ENCODE peak calls at places on chromosomes 16 and 17, in ten cellular contexts. L, M, F, H, W, U, D, R, N and Z are unnamed samples.

GRCh38 chr17:30224419-30224960 is 11.0 kb downstream of the SLC6A4 start:
- DNase-seq in L (no peak), M (no peak), F (no peak), H (no peak), W (no peak), U (no peak), D (no peak), R (no peak), N (no peak), Z (no peak)

GRCh38 chr17:78883533-78884131 is 19.4 kb downstream of the CEP295NL start:
- DNase-seq in L (no peak), M (peak; percentile 99), F (peak; percentile 93), H (peak; percentile 38), W (peak; percentile 58), U (no peak), D (peak; percentile 60), R (peak; percentile 63), N (no peak), Z (peak; percentile 96)

GRCh38 chr16:3977376-3977775 is 96.9 kb upstream of the CREBBP start:
- DNase-seq in L (no peak), M (no peak), F (no peak), H (no peak), W (no peak), U (no peak), D (no peak), R (no peak), N (no peak), Z (no peak)

GRCh38 chr16:50671644-50672260 is 9.4 kb downstream of the SNX20 start:
- DNase-seq in L (no peak), M (peak; percentile 28), F (no peak), H (no peak), W (no peak), U (peak; percentile 58), D (no peak), R (peak; percentile 44), N (peak; percentile 77), Z (peak; percentile 22)

GRCh38 chr16:57640185-57640584 is 11.8 kb downstream of the ADGRG1 start:
- DNase-seq in L (no peak), M (no peak), F (no peak), H (no peak), W (no peak), U (no peak), D (no peak), R (no peak), N (no peak), Z (no peak)

GRCh38 chr16:81080233-81080632 is 3.2 kb upstream of the C16orf46 start:
- DNase-seq in L (no peak), M (no peak), F (no peak), H (no peak), W (no peak), U (no peak), D (no peak), R (no peak), N (no peak), Z (no peak)

GRCh38 chr17:3989156-3989886 is 25.1 kb upstream of the ATP2A3 start:
- DNase-seq in L (no peak), M (no peak), F (no peak), H (no peak), W (peak; percentile 1), U (no peak), D (no peak), R (no peak), N (no peak), Z (no peak)

GRCh38 chr16:85928411-85928820 is 29.5 kb downstream of the IRF8 start:
- DNase-seq in L (no peak), M (peak; percentile 40), F (no peak), H (no peak), W (peak; percentile 27), U (no peak), D (peak; percentile 10), R (no peak), N (no peak), Z (no peak)

GRCh38 chr17:19703776-19704371 is 12.5 kb downstream of the SLC47A2 start:
- DNase-seq in L (no peak), M (no peak), F (no peak), H (no peak), W (no peak), U (no peak), D (no peak), R (no peak), N (no peak), Z (no peak)

GRCh38 chr17:77266891-77267341 is 126.1 kb downstream of the SEC14L1 start:
- DNase-seq in L (no peak), M (no peak), F (no peak), H (no peak), W (no peak), U (no peak), D (no peak), R (peak; percentile 56), N (peak; percentile 37), Z (no peak)

GRCh38 chr16:27754788-27755690 is 205.1 kb downstream of the KATNIP start:
- DNase-seq in L (no peak), M (no peak), F (no peak), H (no peak), W (no peak), U (no peak), D (no peak), R (no peak), N (no peak), Z (no peak)

GRCh38 chr16:48446534-48446920 is 61.3 kb upstream of the SIAH1 start:
- DNase-seq in L (no peak), M (no peak), F (no peak), H (no peak), W (no peak), U (no peak), D (no peak), R (no peak), N (no peak), Z (no peak)

GRCh38 chr17:50550661-50551432 is 3.9 kb downstream of the SPATA20 start:
- DNase-seq in L (no peak), M (peak; percentile 93), F (peak; percentile 60), H (peak; percentile 46), W (peak; percentile 77), U (no peak), D (peak; percentile 92), R (peak; percentile 86), N (peak; percentile 33), Z (peak; percentile 70)

DNA sequence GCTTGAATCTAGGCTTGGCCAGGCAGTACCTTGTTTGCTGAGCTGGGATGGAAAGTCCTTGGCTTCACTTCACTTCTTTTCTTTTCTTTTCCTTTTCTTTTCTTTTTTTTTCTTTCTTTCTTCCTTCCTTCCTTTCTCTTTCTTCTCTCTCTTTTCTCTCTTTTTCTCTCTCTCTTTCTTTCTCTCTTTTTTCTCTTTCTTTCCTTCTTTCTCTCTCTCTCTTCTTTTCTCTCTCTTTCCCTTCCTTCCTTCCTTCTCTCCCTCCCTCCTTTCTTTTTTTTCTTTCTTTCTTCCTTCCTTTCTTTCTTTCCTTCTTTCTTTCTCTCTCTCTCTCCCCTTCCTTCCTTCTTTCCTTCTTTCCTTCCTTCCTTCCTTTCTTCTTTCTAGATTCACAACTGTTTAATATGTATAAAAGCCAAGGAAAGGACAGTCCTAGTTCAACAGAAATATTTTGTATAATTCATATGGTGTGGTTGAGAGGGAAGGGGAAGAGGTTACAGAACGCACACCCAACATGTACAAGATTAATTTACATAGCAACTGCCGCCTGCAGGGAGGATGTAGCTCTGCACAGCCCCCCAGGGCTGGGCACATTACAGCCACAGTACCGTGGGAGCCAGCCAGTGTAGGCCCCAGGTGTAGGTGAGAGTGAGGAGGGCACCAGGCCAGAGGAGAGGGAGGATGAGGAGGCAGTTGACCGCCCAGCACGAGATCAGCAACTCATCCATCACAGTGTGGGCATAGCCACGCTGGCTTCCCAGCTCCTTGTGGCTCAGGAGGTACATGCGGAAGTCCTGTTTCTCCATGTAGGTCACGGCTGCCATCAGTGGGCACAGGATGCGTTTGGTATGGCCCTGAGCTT is 9.7 kb upstream of the ITGB3 start:
- DNase-seq in L (no peak), M (no peak), F (no peak), H (no peak), W (no peak), U (no peak), D (no peak), R (no peak), N (no peak), Z (no peak)
- TF ChIP-seq CTCF in L (peak; percentile 48), M (no peak), F (no peak), H (no peak), W (no peak), U (no peak), D (no peak), R (no peak), N (no peak), Z (no peak)

DNA sequence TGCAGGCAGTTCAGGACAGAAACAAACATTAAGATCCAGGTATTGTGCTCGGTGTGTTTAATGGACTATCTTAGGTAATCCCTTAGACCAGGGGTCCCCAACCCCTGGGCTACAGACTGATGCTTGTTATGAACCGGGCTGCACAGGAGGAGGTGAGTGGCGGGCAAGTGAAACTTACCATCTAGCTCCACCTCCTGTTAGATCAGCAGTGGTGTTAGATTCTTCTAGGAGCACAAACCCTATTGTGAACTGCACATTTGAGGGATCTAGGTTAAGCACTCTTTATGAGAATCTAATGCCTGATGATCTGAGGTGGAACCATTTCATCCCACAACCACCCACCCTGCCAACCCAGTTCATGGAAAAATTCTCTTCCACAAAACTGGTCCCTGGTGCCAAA is 37.8 kb upstream of the ASIC2 start:
- DNase-seq in L (no peak), M (no peak), F (no peak), H (no peak), W (no peak), U (no peak), D (no peak), R (no peak), N (no peak), Z (no peak)
- TF ChIP-seq CTCF in L (no peak), M (no peak), F (no peak), H (no peak), W (no peak), U (no peak), D (no peak), R (no peak), N (no peak), Z (no peak)

GRCh38 chr16:78060295-78060694 is 37.9 kb downstream of the CLEC3A start:
- DNase-seq in L (no peak), M (no peak), F (no peak), H (no peak), W (no peak), U (no peak), D (no peak), R (no peak), N (no peak), Z (no peak)
- TF ChIP-seq CTCF in L (no peak), M (no peak), F (no peak), H (no peak), W (no peak), U (no peak), D (no peak), R (no peak), N (no peak), Z (no peak)

GRCh38 chr16:9713907-9714306 is 468.3 kb downstream of the GRIN2A start:
- DNase-seq in L (no peak), M (no peak), F (no peak), H (no peak), W (no peak), U (no peak), D (no peak), R (no peak), N (no peak), Z (no peak)

GRCh38 chr16:9709221-9709620 is 473.0 kb downstream of the GRIN2A start:
- DNase-seq in L (no peak), M (no peak), F (no peak), H (no peak), W (no peak), U (no peak), D (no peak), R (no peak), N (no peak), Z (no peak)

DNA sequence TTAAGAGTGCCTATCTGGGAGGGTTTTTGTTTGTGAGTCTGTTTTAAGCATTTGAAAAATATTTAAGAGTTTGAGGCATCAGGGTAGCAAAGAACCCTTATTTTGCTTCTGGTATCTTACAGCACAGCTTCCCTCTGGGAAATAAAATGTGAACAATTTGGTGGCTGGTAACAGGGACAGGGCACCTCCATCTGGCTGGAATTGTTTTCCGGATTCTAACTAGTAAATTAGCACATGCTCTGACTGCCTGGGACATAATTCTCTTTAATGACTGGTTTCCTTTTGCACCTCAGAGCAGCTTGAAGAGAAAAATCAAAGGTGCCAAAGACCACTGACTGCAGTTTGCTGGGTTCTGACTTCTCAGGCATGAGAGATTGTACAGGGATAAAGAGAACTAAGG is 469.1 kb downstream of the GRIN2A start:
- DNase-seq in L (no peak), M (no peak), F (no peak), H (no peak), W (no peak), U (no peak), D (no peak), R (no peak), N (no peak), Z (no peak)
- TF ChIP-seq CTCF in L (no peak), M (no peak), F (no peak), H (no peak), W (no peak), U (no peak), D (no peak), R (no peak), N (no peak), Z (no peak)